ENCODE peak calls at places on chromosomes 16 and 17, in seven cellular contexts. E, N, C, K, T, V and F are unnamed samples.

GRCh38 chr16:70804153-70804728 is 3.3 kb upstream of the VAC14 start:
- DNase-seq in K (peak), V (peak), E (no peak), N (no peak), T (no peak), C (peak), F (no peak)

GRCh38 chr16:69859105-69859969 is 91.8 kb upstream of the CLEC18A start:
- DNase-seq in C (no peak), N (no peak), T (peak), E (no peak), V (no peak), K (no peak), F (no peak)

GRCh38 chr16:85227924-85228462 is 115.7 kb upstream of the CIBAR2 start:
- DNase-seq in C (peak), K (peak), N (no peak), V (peak), T (no peak), E (no peak), F (peak)

GRCh38 chr16:81850197-81850944 is 71.3 kb downstream of the PLCG2 start:
- DNase-seq in V (no peak), N (no peak), T (no peak), K (no peak), E (no peak), C (no peak), F (no peak)

GRCh38 chr16:67283039-67283825 is 3.9 kb downstream of the PLEKHG4 start:
- DNase-seq in K (peak), N (no peak), E (peak), T (no peak), V (no peak), C (no peak), F (no peak)

GRCh38 chr16:3983081-3983520 is 102.6 kb upstream of the CREBBP start:
- DNase-seq in K (peak), C (peak), N (peak), V (peak), T (peak), E (peak), F (peak)

GRCh38 chr17:59105852-59106462 is 723 bp downstream of the TRIM37 start:
- DNase-seq in V (peak), C (no peak), T (peak), N (peak), E (peak), K (peak), F (peak)

GRCh38 chr17:36657390-36657762 is 56.0 kb downstream of the MRM1 start:
- DNase-seq in E (no peak), N (no peak), V (no peak), K (no peak), T (no peak), C (no peak), F (no peak)

GRCh38 chr17:43442711-43443110 is 41.1 kb upstream of the DHX8 start:
- DNase-seq in N (no peak), E (no peak), T (no peak), K (peak), V (peak), C (no peak), F (no peak)

GRCh38 chr16:58515125-58515870 is at the start of gene SETD6:
- DNase-seq in K (peak), C (no peak), E (peak), V (peak), T (peak), N (peak), F (peak)

GRCh38 chr17:49851387-49852291 is 3.8 kb upstream of the TAC4 start:
- DNase-seq in N (peak), V (peak), E (peak), T (peak), K (peak), C (peak), F (peak)

GRCh38 chr17:71203953-71204352 is 916.9 kb upstream of the SOX9 start:
- DNase-seq in V (no peak), N (no peak), T (no peak), E (no peak), K (no peak), C (no peak), F (no peak)

GRCh38 chr17:42122371-42123303 is at the start of gene HSPB9:
- DNase-seq in V (no peak), N (no peak), C (no peak), K (no peak), T (peak), E (peak), F (no peak)

GRCh38 chr17:27622160-27622559 is 8.8 kb upstream of the LGALS9 start:
- DNase-seq in K (no peak), E (no peak), V (no peak), C (no peak), T (no peak), N (no peak), F (no peak)

GRCh38 chr16:50448522-50448921 is 79.7 kb upstream of the BRD7 start:
- DNase-seq in V (no peak), T (no peak), N (no peak), K (no peak), C (no peak), E (no peak), F (peak)

GRCh38 chr17:10698116-10698818 is 873 bp downstream of the ADPRM start:
- DNase-seq in V (no peak), E (no peak), K (peak), C (no peak), N (no peak), T (no peak), F (peak)

GRCh38 chr16:29321585-29321984 is 84.9 kb downstream of the NPIPB11 start:
- DNase-seq in N (no peak), T (no peak), C (peak), V (no peak), E (no peak), K (no peak), F (no peak)

GRCh38 chr17:36674278-36674650 is 72.9 kb downstream of the MRM1 start:
- DNase-seq in T (no peak), K (no peak), C (no peak), V (no peak), E (no peak), N (peak), F (no peak)

GRCh38 chr17:61253937-61254677 is 145.5 kb upstream of the TBX2 start:
- DNase-seq in T (no peak), V (no peak), N (no peak), C (no peak), E (no peak), K (no peak), F (no peak)

GRCh38 chr16:88922114-88922825 is 54.7 kb downstream of the CBFA2T3 start:
- DNase-seq in T (peak), K (peak), V (peak), N (no peak), E (peak), C (no peak), F (peak)

GRCh38 chr17:75271233-75271954 is 363 bp upstream of the MIF4GD start:
- DNase-seq in N (peak), V (peak), K (no peak), C (peak), E (peak), T (peak), F (peak)

DNA sequence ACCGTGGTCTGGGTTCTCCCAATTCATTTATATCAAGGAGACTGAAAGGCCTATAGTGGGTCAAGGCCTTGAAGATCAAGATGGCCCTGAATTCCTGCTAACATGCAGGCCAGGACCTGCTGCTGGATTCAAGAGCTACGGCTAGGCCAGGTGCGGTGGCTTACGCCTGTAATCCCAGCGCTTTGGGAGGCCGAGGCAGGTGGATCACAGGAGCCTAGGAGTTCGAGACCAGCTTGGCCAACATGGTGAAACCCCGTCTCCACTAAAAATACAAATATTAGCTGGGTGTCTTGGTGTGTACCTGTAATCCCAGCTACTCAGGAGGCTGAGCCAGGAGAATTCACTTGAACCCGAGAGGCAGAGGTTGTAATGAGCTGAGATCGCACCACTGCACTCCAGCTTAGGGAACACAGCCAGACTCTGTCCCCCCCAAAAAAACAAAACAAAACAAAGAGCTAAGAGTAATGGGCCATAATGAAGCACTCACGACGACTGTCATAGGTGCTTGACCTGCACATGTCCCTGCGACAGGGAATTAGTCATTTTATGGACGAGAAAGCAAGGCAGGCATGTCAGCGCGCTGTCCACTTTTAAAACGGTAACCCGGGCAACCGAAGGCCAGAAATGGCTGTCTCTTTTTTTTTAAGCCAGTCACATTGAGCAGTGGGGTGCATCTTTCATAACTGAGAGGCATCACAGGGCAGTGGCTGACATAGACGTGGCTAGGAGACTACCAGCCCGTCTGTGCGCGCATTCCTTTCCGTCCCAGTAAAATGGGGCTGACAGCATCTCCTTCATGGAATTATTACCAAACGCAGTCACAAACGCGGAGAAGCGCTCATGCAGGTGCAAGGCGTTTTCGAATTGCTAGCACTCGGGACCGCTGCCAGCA is 1.0 kb upstream of the FBRS start:
- DNase-seq in E (no peak), T (no peak), C (no peak), K (no peak), V (no peak), N (no peak), F (no peak)
- H3K4me3 ChIP-seq in E (peak), T (peak), C (peak), K (peak), V (peak), N (peak), F (peak)

DNA sequence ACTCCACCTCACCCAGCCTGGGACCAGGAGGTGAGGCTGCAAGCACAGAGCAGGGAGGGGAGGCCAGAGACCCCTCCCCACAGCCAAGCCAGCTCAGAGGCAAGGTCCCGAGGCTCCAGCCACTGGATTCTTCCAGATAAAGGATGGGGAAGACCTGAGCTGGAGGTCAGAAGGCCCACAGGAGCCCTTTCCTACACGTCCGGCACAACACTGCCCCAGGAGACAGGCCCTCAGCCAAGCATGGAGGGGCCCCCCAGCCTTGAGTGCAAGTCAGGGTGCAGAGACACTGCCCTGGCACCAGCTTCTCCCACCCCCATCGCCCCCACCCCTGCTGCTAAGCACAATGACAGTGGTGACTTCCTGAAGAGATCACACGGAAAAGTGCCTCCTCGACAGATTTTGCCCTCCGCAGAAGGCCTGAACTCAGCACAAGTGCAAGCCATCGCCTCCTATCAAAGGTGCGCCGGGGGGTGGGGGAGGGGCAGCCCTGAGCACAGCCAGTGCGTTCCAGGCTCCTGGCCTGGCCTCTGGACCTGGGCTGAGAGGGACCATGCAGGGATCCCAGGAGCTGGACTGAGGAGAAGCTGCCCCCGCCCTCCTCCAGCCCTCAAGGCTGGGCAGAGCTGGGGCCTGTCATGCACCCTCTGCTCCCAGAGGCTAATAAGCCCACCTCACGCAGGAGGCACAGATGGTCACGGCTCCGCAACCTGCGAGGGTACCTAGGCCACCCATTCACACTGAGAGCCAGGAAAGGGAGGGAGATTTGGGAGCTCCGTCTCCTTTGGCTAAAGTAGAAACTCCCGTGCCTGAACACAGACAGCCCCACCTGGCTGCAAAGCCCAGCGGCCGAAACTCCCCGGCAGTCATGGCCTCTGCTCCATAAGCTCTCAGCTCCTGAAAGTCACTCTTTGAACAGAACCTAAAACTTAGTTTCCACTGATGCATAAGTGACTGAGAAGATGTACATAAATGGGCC is 2.7 kb downstream of the MAFG start:
- DNase-seq in C (no peak), V (no peak), K (no peak), T (no peak), N (no peak), E (no peak), F (no peak)
- H3K4me3 ChIP-seq in C (no peak), V (no peak), K (no peak), T (peak), N (no peak), E (peak), F (no peak)

DNA sequence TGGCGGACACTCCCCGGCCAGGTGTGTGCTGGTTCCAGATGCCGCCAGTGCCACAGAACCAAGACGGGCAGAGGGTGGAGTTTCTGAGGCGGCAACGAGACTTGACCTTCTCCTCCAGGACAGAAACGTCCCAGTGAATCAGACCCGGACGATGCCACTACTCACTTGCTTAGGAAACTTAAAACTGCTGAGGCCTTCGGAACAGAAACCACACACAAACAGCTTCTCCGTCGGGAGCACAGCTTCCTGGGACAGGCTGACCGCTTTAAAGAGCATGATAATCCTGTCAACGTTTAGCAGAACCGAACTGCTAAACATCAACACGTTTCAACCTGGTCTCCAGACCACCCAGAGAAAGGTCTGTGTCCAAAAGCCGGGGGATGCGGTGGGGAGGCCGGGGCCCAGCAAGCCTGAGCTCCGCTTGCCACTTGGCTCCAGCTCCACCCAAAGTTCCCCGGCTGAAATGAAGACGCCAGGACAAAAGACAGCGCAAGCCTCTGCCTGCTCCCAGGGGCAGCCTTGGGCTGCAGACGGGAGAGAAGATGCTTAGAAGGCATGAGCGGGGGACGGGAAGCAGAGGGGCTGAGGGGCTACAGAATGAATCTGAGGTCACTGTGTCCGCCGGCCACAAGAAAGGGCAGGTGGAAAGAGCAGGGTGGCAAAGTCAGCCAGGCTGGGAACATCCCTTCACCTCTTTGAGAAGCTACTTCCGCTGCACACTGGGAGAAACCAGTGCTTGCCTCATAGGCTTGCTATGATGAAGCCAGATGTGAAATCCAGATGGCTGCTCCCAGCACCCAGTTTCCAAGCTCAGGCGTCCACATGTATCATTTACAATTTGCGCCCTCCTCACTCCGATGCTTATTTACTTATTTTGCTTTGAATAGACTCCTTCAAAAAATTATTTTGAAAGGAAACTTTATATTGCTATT is 68.9 kb downstream of the MRM3 start:
- DNase-seq in V (peak), C (peak), E (no peak), T (no peak), N (no peak), K (peak), F (no peak)
- H3K4me3 ChIP-seq in V (no peak), C (peak), E (no peak), T (no peak), N (no peak), K (no peak), F (no peak)

GRCh38 chr17:7020894-7021664 is 1.8 kb upstream of the BCL6B start:
- DNase-seq in N (no peak), K (no peak), V (no peak), C (no peak), T (no peak), E (no peak), F (no peak)

GRCh38 chr17:7019839-7020519 is 2.9 kb upstream of the BCL6B start:
- DNase-seq in C (peak), N (no peak), E (peak), V (peak), K (no peak), T (peak), F (peak)

GRCh38 chr17:7023576-7024401 is 939 bp downstream of the BCL6B start:
- DNase-seq in N (peak), K (peak), T (peak), E (peak), V (peak), C (no peak), F (peak)

GRCh38 chr17:7022791-7023571 is at the start of gene BCL6B:
- DNase-seq in V (no peak), C (no peak), E (peak), K (no peak), N (no peak), T (no peak), F (no peak)

DNA sequence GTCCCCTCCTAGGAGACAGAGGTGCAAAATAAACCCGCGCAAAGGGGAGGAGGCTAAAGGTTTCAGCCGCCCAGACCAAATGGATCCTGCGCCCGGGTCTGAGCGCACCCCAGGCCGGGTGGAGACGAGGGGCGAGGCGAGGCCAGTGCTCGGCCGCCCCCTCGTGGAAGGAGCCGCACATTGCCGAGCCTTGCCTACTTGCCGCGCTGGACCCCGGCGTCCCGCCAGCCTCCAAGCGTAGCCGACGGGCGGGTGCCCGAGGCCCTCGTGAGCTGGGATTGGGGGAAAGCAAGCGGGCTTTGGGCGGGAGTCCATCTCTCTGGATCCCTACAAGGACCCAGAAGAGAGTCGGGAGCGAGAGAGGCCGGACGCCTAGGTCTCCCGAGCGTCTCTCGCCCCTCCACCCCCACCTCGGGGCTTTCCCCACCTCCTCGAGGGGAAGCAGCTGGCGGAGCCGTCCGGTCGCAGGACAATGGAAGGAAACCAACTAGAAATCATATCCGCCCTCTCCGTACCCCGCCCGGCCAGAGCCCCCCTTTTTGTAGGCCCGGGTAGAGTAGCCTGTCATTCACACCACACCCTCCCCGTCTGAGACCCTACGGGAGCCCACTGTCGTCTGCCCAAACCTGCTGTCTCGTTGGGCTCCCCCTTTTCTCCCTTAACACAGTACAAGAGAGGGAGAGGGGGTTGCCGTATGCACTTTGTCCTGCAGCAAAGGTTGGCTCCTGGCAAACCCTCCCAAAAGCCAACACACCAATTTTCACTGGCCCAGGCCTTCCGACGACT is 664 bp upstream of the BCL6B start:
- DNase-seq in E (peak), N (peak), T (peak), V (peak), K (peak), C (peak), F (peak)
- H3K4me3 ChIP-seq in E (peak), N (peak), T (peak), V (peak), K (peak), C (peak), F (no peak)

GRCh38 chr17:55751720-55752250 is 934 bp downstream of the PCTP start:
- DNase-seq in E (no peak), N (no peak), C (no peak), T (no peak), K (no peak), V (no peak), F (no peak)
- H3K4me3 ChIP-seq in E (peak), N (peak), C (peak), T (peak), K (peak), V (peak), F (peak)

DNA sequence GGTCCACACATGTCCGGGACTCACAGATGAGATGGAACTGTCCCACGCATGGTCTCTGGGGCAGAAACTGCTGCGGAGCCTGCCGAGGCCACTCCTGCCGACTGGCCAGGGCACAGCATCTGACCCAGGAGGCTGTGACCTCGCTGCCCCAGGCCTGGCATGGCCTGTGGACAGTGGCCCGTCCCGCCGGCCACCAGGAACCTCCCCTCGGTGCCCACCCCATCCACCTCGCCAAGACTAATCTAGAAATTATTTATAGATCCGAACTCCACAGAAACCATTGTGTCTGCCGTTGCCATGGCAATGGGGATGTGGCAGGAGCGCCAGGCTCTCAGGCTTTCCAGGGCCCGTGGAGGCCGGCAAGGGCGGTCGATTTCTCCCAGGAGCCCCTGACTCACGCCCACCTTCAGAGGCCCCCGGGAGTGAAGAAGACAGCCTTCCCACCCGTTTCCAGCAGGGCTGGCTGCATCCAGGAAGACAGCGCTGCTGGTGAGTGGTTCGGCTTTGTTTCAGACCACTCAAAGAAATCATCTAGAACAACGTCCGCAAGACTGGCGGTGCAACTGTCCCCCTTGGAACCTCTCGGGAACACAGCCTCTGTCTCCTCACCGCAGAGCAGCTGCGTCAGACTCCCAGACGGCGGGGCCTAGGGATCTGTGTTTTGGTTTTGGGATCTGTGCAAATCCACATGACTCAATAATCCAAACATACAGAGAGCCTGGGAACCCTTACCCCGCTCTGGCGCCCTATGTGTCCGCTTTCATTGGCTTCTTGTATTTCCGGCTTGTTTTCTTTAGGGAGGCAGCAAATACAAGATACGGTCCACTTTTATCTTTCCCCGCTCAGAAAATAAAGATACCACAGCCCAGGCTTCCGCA is 48.4 kb upstream of the ZCCHC14 start:
- DNase-seq in N (no peak), E (no peak), T (no peak), C (peak), V (peak), K (peak), F (no peak)
- H3K4me3 ChIP-seq in N (no peak), E (no peak), T (peak), C (peak), V (peak), K (peak), F (no peak)